ENCODE peak calls at places on chromosomes 4 and X, in ten cellular contexts. One of them, this sample, is unnamed.

GRCh38 chr4:71296945-71297344 is 41.9 kb upstream of the SLC4A4 start:
- DNase-seq in mesenchymal stem cell: no peak
- DNase-seq in IMR-90: no peak
- DNase-seq in tibial nerve: no peak
- DNase-seq in testis: peak; percentile 24
- DNase-seq in fibroblast of lung: no peak
- DNase-seq in CD8-positive, alpha-beta T cell: no peak
- DNase-seq in sigmoid colon: no peak
- DNase-seq in OCI-LY7: no peak
- DNase-seq in neuronal stem cell: no peak
- DNase-seq in this sample: no peak

GRCh38 chr4:147901388-147901787 is 169.5 kb downstream of the ARHGAP10 start:
- DNase-seq in mesenchymal stem cell: peak; percentile 31
- DNase-seq in IMR-90: peak; percentile 38
- DNase-seq in tibial nerve: no peak
- DNase-seq in testis: no peak
- DNase-seq in fibroblast of lung: no peak
- DNase-seq in CD8-positive, alpha-beta T cell: no peak
- DNase-seq in sigmoid colon: no peak
- DNase-seq in OCI-LY7: no peak
- DNase-seq in neuronal stem cell: no peak
- DNase-seq in this sample: no peak

GRCh38 chr4:19580090-19580489 is 671.6 kb upstream of the SLIT2 start:
- DNase-seq in mesenchymal stem cell: no peak
- DNase-seq in IMR-90: peak; percentile 32
- DNase-seq in tibial nerve: no peak
- DNase-seq in testis: no peak
- DNase-seq in fibroblast of lung: peak; percentile 75
- DNase-seq in CD8-positive, alpha-beta T cell: no peak
- DNase-seq in sigmoid colon: no peak
- DNase-seq in OCI-LY7: no peak
- DNase-seq in neuronal stem cell: no peak
- DNase-seq in this sample: no peak

GRCh38 chr4:78219825-78220224 is 162.7 kb downstream of the FRAS1 start:
- DNase-seq in mesenchymal stem cell: no peak
- DNase-seq in IMR-90: no peak
- DNase-seq in tibial nerve: no peak
- DNase-seq in testis: no peak
- DNase-seq in fibroblast of lung: no peak
- DNase-seq in CD8-positive, alpha-beta T cell: no peak
- DNase-seq in sigmoid colon: no peak
- DNase-seq in OCI-LY7: no peak
- DNase-seq in neuronal stem cell: no peak
- DNase-seq in this sample: no peak

GRCh38 chr4:87926554-87927098 is 48.9 kb upstream of the SPP1 start:
- DNase-seq in mesenchymal stem cell: no peak
- DNase-seq in IMR-90: no peak
- DNase-seq in tibial nerve: no peak
- DNase-seq in testis: no peak
- DNase-seq in fibroblast of lung: no peak
- DNase-seq in CD8-positive, alpha-beta T cell: no peak
- DNase-seq in sigmoid colon: no peak
- DNase-seq in OCI-LY7: no peak
- DNase-seq in neuronal stem cell: no peak
- DNase-seq in this sample: no peak

GRCh38 chr4:156475322-156475721 is 496.3 kb downstream of the PDGFC start:
- DNase-seq in mesenchymal stem cell: peak; percentile 73
- DNase-seq in IMR-90: peak; percentile 76
- DNase-seq in tibial nerve: no peak
- DNase-seq in testis: no peak
- DNase-seq in fibroblast of lung: peak; percentile 82
- DNase-seq in CD8-positive, alpha-beta T cell: no peak
- DNase-seq in sigmoid colon: no peak
- DNase-seq in OCI-LY7: no peak
- DNase-seq in neuronal stem cell: no peak
- DNase-seq in this sample: no peak

GRCh38 chrX:49019599-49020249 is 17.7 kb upstream of the GRIPAP1 start:
- DNase-seq in mesenchymal stem cell: no peak
- DNase-seq in IMR-90: no peak
- DNase-seq in tibial nerve: no peak
- DNase-seq in testis: no peak
- DNase-seq in fibroblast of lung: peak; percentile 21
- DNase-seq in CD8-positive, alpha-beta T cell: no peak
- DNase-seq in sigmoid colon: no peak
- DNase-seq in OCI-LY7: no peak
- DNase-seq in neuronal stem cell: no peak
- DNase-seq in this sample: no peak

GRCh38 chr4:1416051-1416947 is 10.1 kb upstream of the NKX1-1 start:
- DNase-seq in mesenchymal stem cell: no peak
- DNase-seq in IMR-90: no peak
- DNase-seq in tibial nerve: no peak
- DNase-seq in testis: peak; percentile 11
- DNase-seq in fibroblast of lung: no peak
- DNase-seq in CD8-positive, alpha-beta T cell: no peak
- DNase-seq in sigmoid colon: peak; percentile 40
- DNase-seq in OCI-LY7: no peak
- DNase-seq in neuronal stem cell: no peak
- DNase-seq in this sample: peak; percentile 57

GRCh38 chr4:168852933-168853713 is 156.9 kb downstream of the CBR4 start:
- DNase-seq in mesenchymal stem cell: no peak
- DNase-seq in IMR-90: no peak
- DNase-seq in tibial nerve: no peak
- DNase-seq in testis: no peak
- DNase-seq in fibroblast of lung: no peak
- DNase-seq in CD8-positive, alpha-beta T cell: no peak
- DNase-seq in sigmoid colon: no peak
- DNase-seq in OCI-LY7: no peak
- DNase-seq in neuronal stem cell: no peak
- DNase-seq in this sample: no peak

DNA sequence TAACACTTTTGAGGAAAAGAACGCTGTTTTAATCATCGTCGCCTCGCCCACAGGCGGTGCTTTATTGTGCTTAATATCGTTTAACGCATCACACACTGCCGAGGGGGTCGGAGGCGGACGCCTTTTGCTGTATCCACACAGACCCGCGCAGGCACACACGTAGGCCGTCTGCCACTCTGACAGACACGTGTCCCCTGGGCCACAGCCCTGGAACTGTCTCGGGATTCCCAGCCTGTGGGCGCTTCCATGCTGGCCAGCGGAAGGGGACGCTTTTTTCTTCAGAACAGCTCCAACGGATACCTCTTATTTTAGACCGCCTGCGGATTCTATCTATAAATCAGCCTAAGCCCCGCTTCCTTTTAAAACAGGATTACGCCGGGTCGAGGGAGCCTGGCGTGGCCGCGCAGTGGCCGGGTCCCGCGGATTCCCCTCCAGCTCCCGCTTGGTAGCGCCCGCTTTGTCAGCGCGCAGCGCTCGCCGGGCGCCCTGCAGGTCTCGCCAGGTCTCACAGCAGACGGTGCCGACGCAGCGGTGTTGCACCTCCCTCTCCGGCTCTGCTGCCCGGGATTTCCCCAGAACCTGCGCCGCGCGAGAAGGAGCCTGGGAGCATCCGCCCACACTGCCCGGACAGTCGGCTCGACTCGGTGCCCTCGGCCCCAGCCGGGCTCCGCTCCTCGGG is at the start of gene NOCT:
- DNase-seq in mesenchymal stem cell: peak; percentile 94
- DNase-seq in IMR-90: peak; percentile 94
- DNase-seq in tibial nerve: peak; percentile 60
- DNase-seq in testis: peak; percentile 93
- DNase-seq in fibroblast of lung: peak; percentile 87
- DNase-seq in CD8-positive, alpha-beta T cell: peak; percentile 91
- DNase-seq in sigmoid colon: peak; percentile 91
- DNase-seq in OCI-LY7: peak; percentile 95
- DNase-seq in neuronal stem cell: peak; percentile 85
- DNase-seq in this sample: peak; percentile 96
- H3K4me1 ChIP-seq in mesenchymal stem cell: peaks cover 16% of the 10 kb centered on the region
- H3K4me1 ChIP-seq in IMR-90: peaks cover 22% of the 10 kb centered on the region
- H3K4me1 ChIP-seq in tibial nerve: peaks cover 12% of the 10 kb centered on the region
- H3K4me1 ChIP-seq in testis: peaks cover 9% of the 10 kb centered on the region
- H3K4me1 ChIP-seq in fibroblast of lung: peaks cover 22% of the 10 kb centered on the region
- H3K4me1 ChIP-seq in CD8-positive, alpha-beta T cell: peaks cover 7% of the 10 kb centered on the region
- H3K4me1 ChIP-seq in sigmoid colon: peaks cover 6% of the 10 kb centered on the region
- H3K4me1 ChIP-seq in OCI-LY7: peaks cover 38% of the 10 kb centered on the region
- H3K4me1 ChIP-seq in neuronal stem cell: peaks cover 4% of the 10 kb centered on the region
- H3K4me1 ChIP-seq in this sample: peaks cover 24% of the 10 kb centered on the region

GRCh38 chrX:139204903-139205667 is 325.5 kb upstream of the F9 start:
- DNase-seq in mesenchymal stem cell: no peak
- DNase-seq in IMR-90: no peak
- DNase-seq in tibial nerve: no peak
- DNase-seq in testis: peak; percentile 46
- DNase-seq in fibroblast of lung: no peak
- DNase-seq in CD8-positive, alpha-beta T cell: no peak
- DNase-seq in sigmoid colon: peak; percentile 70
- DNase-seq in OCI-LY7: no peak
- DNase-seq in neuronal stem cell: no peak
- DNase-seq in this sample: no peak

GRCh38 chrX:139202742-139203410 is 327.7 kb upstream of the F9 start:
- DNase-seq in mesenchymal stem cell: no peak
- DNase-seq in IMR-90: no peak
- DNase-seq in tibial nerve: no peak
- DNase-seq in testis: no peak
- DNase-seq in fibroblast of lung: no peak
- DNase-seq in CD8-positive, alpha-beta T cell: no peak
- DNase-seq in sigmoid colon: no peak
- DNase-seq in OCI-LY7: no peak
- DNase-seq in neuronal stem cell: no peak
- DNase-seq in this sample: no peak

GRCh38 chrX:139203681-139204575 is 326.6 kb upstream of the F9 start:
- DNase-seq in mesenchymal stem cell: no peak
- DNase-seq in IMR-90: no peak
- DNase-seq in tibial nerve: no peak
- DNase-seq in testis: peak; percentile 31
- DNase-seq in fibroblast of lung: no peak
- DNase-seq in CD8-positive, alpha-beta T cell: no peak
- DNase-seq in sigmoid colon: no peak
- DNase-seq in OCI-LY7: no peak
- DNase-seq in neuronal stem cell: no peak
- DNase-seq in this sample: no peak

GRCh38 chrX:139206914-139207313 is 323.6 kb upstream of the F9 start:
- DNase-seq in mesenchymal stem cell: no peak
- DNase-seq in IMR-90: no peak
- DNase-seq in tibial nerve: no peak
- DNase-seq in testis: no peak
- DNase-seq in fibroblast of lung: no peak
- DNase-seq in CD8-positive, alpha-beta T cell: no peak
- DNase-seq in sigmoid colon: no peak
- DNase-seq in OCI-LY7: no peak
- DNase-seq in neuronal stem cell: no peak
- DNase-seq in this sample: no peak

DNA sequence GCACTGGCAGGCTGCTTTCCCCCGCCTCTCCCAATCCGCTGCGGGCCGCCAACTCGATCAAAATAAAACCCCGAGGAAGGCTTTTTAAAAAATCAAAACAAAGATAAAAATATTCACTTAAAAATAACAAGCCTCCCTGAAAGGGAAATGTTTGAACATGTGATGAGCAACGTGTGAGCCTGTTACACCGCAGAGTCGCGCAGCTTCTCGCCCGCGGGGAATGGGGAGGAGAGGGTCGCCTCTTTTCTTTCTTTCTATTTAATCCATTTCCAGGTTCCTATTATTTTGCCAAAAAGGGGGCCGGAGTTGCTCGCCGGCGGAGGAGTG is 326.0 kb upstream of the F9 start:
- DNase-seq in mesenchymal stem cell: no peak
- DNase-seq in IMR-90: no peak
- DNase-seq in tibial nerve: no peak
- DNase-seq in testis: no peak
- DNase-seq in fibroblast of lung: no peak
- DNase-seq in CD8-positive, alpha-beta T cell: no peak
- DNase-seq in sigmoid colon: no peak
- DNase-seq in OCI-LY7: no peak
- DNase-seq in neuronal stem cell: no peak
- DNase-seq in this sample: no peak
- H3K4me3 ChIP-seq in mesenchymal stem cell: peak overlapping the region; percentile 52
- H3K4me3 ChIP-seq in IMR-90: no peak overlapping the region
- H3K4me3 ChIP-seq in tibial nerve: peak overlapping the region; percentile 55
- H3K4me3 ChIP-seq in testis: peak overlapping the region; percentile 53
- H3K4me3 ChIP-seq in fibroblast of lung: peak overlapping the region; percentile 43
- H3K4me3 ChIP-seq in CD8-positive, alpha-beta T cell: no peak overlapping the region
- H3K4me3 ChIP-seq in sigmoid colon: peak overlapping the region; percentile 53
- H3K4me3 ChIP-seq in OCI-LY7: no peak overlapping the region
- H3K4me3 ChIP-seq in neuronal stem cell: peak overlapping the region; percentile 53
- H3K4me3 ChIP-seq in this sample: peak overlapping the region; percentile 26

GRCh38 chr4:53654300-53654758 is 63.0 kb upstream of the LNX1 start:
- DNase-seq in mesenchymal stem cell: no peak
- DNase-seq in IMR-90: peak; percentile 43
- DNase-seq in tibial nerve: no peak
- DNase-seq in testis: no peak
- DNase-seq in fibroblast of lung: peak; percentile 35
- DNase-seq in CD8-positive, alpha-beta T cell: no peak
- DNase-seq in sigmoid colon: no peak
- DNase-seq in OCI-LY7: no peak
- DNase-seq in neuronal stem cell: no peak
- DNase-seq in this sample: no peak

GRCh38 chr4:53659112-53659511 is 67.8 kb upstream of the LNX1 start:
- DNase-seq in mesenchymal stem cell: no peak
- DNase-seq in IMR-90: no peak
- DNase-seq in tibial nerve: no peak
- DNase-seq in testis: no peak
- DNase-seq in fibroblast of lung: no peak
- DNase-seq in CD8-positive, alpha-beta T cell: no peak
- DNase-seq in sigmoid colon: no peak
- DNase-seq in OCI-LY7: no peak
- DNase-seq in neuronal stem cell: no peak
- DNase-seq in this sample: no peak

GRCh38 chr4:53653484-53654053 is 62.3 kb upstream of the LNX1 start:
- DNase-seq in mesenchymal stem cell: peak; percentile 29
- DNase-seq in IMR-90: peak; percentile 5
- DNase-seq in tibial nerve: no peak
- DNase-seq in testis: peak; percentile 36
- DNase-seq in fibroblast of lung: peak; percentile 42
- DNase-seq in CD8-positive, alpha-beta T cell: no peak
- DNase-seq in sigmoid colon: no peak
- DNase-seq in OCI-LY7: peak; percentile 23
- DNase-seq in neuronal stem cell: no peak
- DNase-seq in this sample: no peak

GRCh38 chr4:53658029-53658428 is 66.7 kb upstream of the LNX1 start:
- DNase-seq in mesenchymal stem cell: no peak
- DNase-seq in IMR-90: no peak
- DNase-seq in tibial nerve: no peak
- DNase-seq in testis: no peak
- DNase-seq in fibroblast of lung: no peak
- DNase-seq in CD8-positive, alpha-beta T cell: no peak
- DNase-seq in sigmoid colon: no peak
- DNase-seq in OCI-LY7: no peak
- DNase-seq in neuronal stem cell: no peak
- DNase-seq in this sample: no peak

GRCh38 chr4:53656421-53656981 is 65.2 kb upstream of the LNX1 start:
- DNase-seq in mesenchymal stem cell: peak; percentile 42
- DNase-seq in IMR-90: peak; percentile 21
- DNase-seq in tibial nerve: no peak
- DNase-seq in testis: peak; percentile 42
- DNase-seq in fibroblast of lung: peak; percentile 67
- DNase-seq in CD8-positive, alpha-beta T cell: no peak
- DNase-seq in sigmoid colon: peak; percentile 75
- DNase-seq in OCI-LY7: no peak
- DNase-seq in neuronal stem cell: no peak
- DNase-seq in this sample: no peak
- H3K27ac ChIP-seq in mesenchymal stem cell: no peak overlapping the region
- H3K27ac ChIP-seq in IMR-90: no peak overlapping the region
- H3K27ac ChIP-seq in tibial nerve: no peak overlapping the region
- H3K27ac ChIP-seq in testis: peak overlapping the region; percentile 69
- H3K27ac ChIP-seq in fibroblast of lung: no peak overlapping the region
- H3K27ac ChIP-seq in CD8-positive, alpha-beta T cell: no peak overlapping the region
- H3K27ac ChIP-seq in sigmoid colon: peak overlapping the region; percentile 57
- H3K27ac ChIP-seq in OCI-LY7: no peak overlapping the region
- H3K27ac ChIP-seq in neuronal stem cell: no peak overlapping the region
- H3K27ac ChIP-seq in this sample: no peak overlapping the region

GRCh38 chr4:8277356-8278008 is 7.9 kb downstream of the HTRA3 start:
- DNase-seq in mesenchymal stem cell: no peak
- DNase-seq in IMR-90: no peak
- DNase-seq in tibial nerve: no peak
- DNase-seq in testis: no peak
- DNase-seq in fibroblast of lung: no peak
- DNase-seq in CD8-positive, alpha-beta T cell: no peak
- DNase-seq in sigmoid colon: peak; percentile 64
- DNase-seq in OCI-LY7: no peak
- DNase-seq in neuronal stem cell: no peak
- DNase-seq in this sample: peak; percentile 37
- H3K4me1 ChIP-seq in mesenchymal stem cell: peaks cover 42% of the 10 kb centered on the region
- H3K4me1 ChIP-seq in IMR-90: peaks cover 41% of the 10 kb centered on the region
- H3K4me1 ChIP-seq in tibial nerve: peaks cover 15% of the 10 kb centered on the region
- H3K4me1 ChIP-seq in testis: peaks cover 29% of the 10 kb centered on the region
- H3K4me1 ChIP-seq in fibroblast of lung: peaks cover 32% of the 10 kb centered on the region
- H3K4me1 ChIP-seq in CD8-positive, alpha-beta T cell: no peaks in the 10 kb centered on the region
- H3K4me1 ChIP-seq in sigmoid colon: peaks cover 85% of the 10 kb centered on the region
- H3K4me1 ChIP-seq in OCI-LY7: no peaks in the 10 kb centered on the region
- H3K4me1 ChIP-seq in neuronal stem cell: peaks cover 9% of the 10 kb centered on the region
- H3K4me1 ChIP-seq in this sample: no peaks in the 10 kb centered on the region